ENCODE peak calls at places on chromosomes 2 and 18, in four cellular contexts. One of them, this sample, is unnamed.
A peak's percentile ranks its signal among the peaks of the same experiment; 100 is the strongest.

GRCh38 chr2:232900811-232901701 is 31.0 kb downstream of the SNORC start:
- DNase-seq in AG04450: no peak
- DNase-seq in GM12865: no peak
- DNase-seq in neural crest cell: no peak
- DNase-seq in this sample: no peak

GRCh38 chr18:35697869-35698268 is 116.3 kb downstream of the GALNT1 start:
- DNase-seq in AG04450: no peak
- DNase-seq in GM12865: no peak
- DNase-seq in neural crest cell: no peak
- DNase-seq in this sample: no peak

GRCh38 chr2:37005118-37005868 is 39.0 kb upstream of the STRN start:
- DNase-seq in neural crest cell: no peak
- DNase-seq in GM12865: peak; percentile 62
- DNase-seq in AG04450: no peak
- DNase-seq in this sample: no peak

GRCh38 chr2:133026536-133027177 is 356.7 kb upstream of the LYPD1 start:
- DNase-seq in neural crest cell: no peak
- DNase-seq in GM12865: no peak
- DNase-seq in AG04450: no peak
- DNase-seq in this sample: no peak

GRCh38 chr2:62527478-62528210 is 21.6 kb upstream of the TMEM17 start:
- DNase-seq in GM12865: no peak
- DNase-seq in neural crest cell: no peak
- DNase-seq in AG04450: no peak
- DNase-seq in this sample: no peak

GRCh38 chr18:21327101-21327500 is 85.1 kb downstream of the GREB1L start:
- DNase-seq in neural crest cell: no peak
- DNase-seq in GM12865: no peak
- DNase-seq in AG04450: no peak
- DNase-seq in this sample: no peak

GRCh38 chr2:101149241-101150192 is 1.7 kb downstream of the TBC1D8 start:
- DNase-seq in neural crest cell: no peak
- DNase-seq in GM12865: no peak
- DNase-seq in AG04450: no peak
- DNase-seq in this sample: no peak

GRCh38 chr2:28350791-28351285 is 41.8 kb upstream of the FOSL2 start:
- DNase-seq in AG04450: no peak
- DNase-seq in GM12865: no peak
- DNase-seq in neural crest cell: no peak
- DNase-seq in this sample: no peak

GRCh38 chr2:12119841-12120240 is 373.4 kb downstream of the LPIN1 start:
- DNase-seq in GM12865: no peak
- DNase-seq in AG04450: no peak
- DNase-seq in neural crest cell: no peak
- DNase-seq in this sample: no peak

GRCh38 chr2:850429-850828 is 100.2 kb upstream of the SNTG2 start:
- DNase-seq in GM12865: no peak
- DNase-seq in neural crest cell: no peak
- DNase-seq in AG04450: no peak
- DNase-seq in this sample: no peak

GRCh38 chr18:52670903-52671302 is 330.9 kb downstream of the DCC start:
- DNase-seq in neural crest cell: no peak
- DNase-seq in GM12865: peak; percentile 38
- DNase-seq in AG04450: no peak
- DNase-seq in this sample: no peak
- TF ChIP-seq CTCF in neural crest cell: peak; percentile 56
- TF ChIP-seq CTCF in GM12865: no peak
- TF ChIP-seq CTCF in AG04450: peak; percentile 47
- TF ChIP-seq CTCF in this sample: peak; percentile 41

DNA sequence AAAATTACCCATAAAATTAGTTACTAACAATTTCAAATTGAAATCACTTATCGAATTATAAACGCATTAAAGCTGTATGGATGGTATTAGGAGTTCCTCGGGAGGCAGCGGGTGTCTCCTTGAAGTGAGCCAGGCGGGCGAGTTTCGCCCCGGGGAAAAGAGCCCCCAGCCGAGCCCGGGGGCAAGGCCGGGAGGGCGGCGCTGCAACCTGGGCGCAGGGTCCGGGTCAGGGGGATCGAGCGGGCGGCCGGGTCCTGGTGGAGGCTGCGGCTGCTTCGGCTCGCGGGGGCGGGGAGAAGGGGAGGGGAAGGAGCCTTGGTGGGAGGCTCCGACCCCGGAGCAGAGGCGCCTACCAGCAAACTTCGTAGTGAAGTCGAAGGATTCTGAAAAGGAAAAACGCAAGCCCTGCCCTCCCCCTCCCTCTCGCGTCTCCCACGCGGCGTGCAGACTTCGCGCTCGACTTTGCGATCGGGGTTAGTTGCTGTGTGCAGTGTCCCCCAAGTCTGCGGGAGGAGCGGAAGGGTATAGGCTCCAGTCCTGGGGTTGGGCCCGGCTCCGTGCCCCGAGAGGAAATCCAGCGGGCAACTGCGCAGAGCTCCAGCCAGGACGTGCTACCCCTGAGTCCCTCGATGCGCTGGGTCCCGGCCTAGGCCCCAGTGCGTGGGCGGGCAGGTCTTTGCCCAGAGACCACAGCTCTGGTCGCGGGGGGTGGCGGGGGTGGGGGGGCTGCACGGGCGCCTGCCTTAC is 140.9 kb downstream of the MEIS1 start:
- DNase-seq in AG04450: no peak
- DNase-seq in GM12865: no peak
- DNase-seq in neural crest cell: peak; percentile 45
- DNase-seq in this sample: peak; percentile 40
- TF ChIP-seq CTCF in AG04450: no peak
- TF ChIP-seq CTCF in GM12865: no peak
- TF ChIP-seq CTCF in neural crest cell: peak; percentile 5
- TF ChIP-seq CTCF in this sample: no peak

DNA sequence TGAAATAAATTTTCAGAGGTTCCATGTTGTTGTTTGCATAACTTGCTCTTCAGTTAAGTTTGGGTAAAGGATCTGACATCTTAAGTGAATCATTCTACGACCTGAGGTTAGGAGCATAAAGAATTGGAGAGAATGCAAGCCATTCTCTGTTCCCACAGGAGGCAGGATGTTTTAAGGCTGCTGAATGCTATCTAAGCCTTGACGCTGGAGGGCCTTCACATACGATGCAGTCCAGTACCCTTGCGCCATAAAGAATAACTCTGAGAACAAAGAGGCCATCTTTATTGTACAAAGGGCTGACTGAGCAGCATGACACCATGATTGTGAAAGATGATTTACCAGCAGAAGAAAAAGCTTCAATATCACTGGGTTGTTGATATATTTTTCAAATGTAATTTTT is 198.4 kb downstream of the NYAP2 start:
- DNase-seq in GM12865: no peak
- DNase-seq in AG04450: no peak
- DNase-seq in neural crest cell: peak; percentile 8
- DNase-seq in this sample: no peak
- TF ChIP-seq CTCF in GM12865: no peak
- TF ChIP-seq CTCF in AG04450: no peak
- TF ChIP-seq CTCF in neural crest cell: no peak
- TF ChIP-seq CTCF in this sample: no peak

GRCh38 chr18:306608-307255 is 38.9 kb upstream of the THOC1 start:
- DNase-seq in AG04450: no peak
- DNase-seq in neural crest cell: no peak
- DNase-seq in GM12865: no peak
- DNase-seq in this sample: no peak

GRCh38 chr18:303578-303977 is 35.7 kb upstream of the THOC1 start:
- DNase-seq in AG04450: no peak
- DNase-seq in neural crest cell: no peak
- DNase-seq in GM12865: no peak
- DNase-seq in this sample: no peak

GRCh38 chr18:302097-302496 is 34.2 kb upstream of the THOC1 start:
- DNase-seq in neural crest cell: no peak
- DNase-seq in AG04450: no peak
- DNase-seq in GM12865: no peak
- DNase-seq in this sample: no peak

GRCh38 chr18:303011-303410 is 35.2 kb upstream of the THOC1 start:
- DNase-seq in neural crest cell: no peak
- DNase-seq in AG04450: no peak
- DNase-seq in GM12865: no peak
- DNase-seq in this sample: no peak

DNA sequence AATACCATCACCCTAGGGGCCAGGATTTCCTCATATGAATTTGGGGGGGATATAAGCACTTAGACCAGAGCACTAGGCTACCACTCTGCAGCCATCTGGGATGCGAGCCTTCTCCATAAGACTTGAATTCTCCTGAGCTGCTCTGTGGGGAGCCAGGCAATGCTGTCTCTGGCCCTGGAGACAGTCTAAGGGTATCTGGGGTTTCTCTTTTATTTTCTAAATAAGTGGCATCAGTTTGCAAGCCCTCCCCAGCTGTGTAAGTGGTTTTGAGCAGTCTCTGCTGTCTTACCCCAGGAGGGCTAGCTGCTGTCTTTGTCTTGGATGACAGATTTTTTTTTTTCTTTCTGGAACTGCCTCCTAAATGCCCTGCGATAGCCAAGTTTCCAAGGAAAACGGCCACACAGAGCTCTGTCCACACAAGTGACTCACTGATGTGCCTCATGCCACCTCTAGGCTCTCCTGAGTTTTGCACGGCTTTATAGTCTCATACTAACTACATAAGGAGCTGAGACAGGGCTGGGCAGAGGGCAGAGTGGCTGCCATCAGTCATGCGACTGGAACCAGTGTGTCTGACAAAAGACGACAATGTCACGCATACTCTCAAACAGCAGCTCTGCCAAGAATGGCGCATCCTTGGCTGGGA is 37.2 kb upstream of the THOC1 start:
- DNase-seq in AG04450: no peak
- DNase-seq in neural crest cell: no peak
- DNase-seq in GM12865: no peak
- DNase-seq in this sample: no peak
- TF ChIP-seq CTCF in AG04450: no peak
- TF ChIP-seq CTCF in neural crest cell: no peak
- TF ChIP-seq CTCF in GM12865: no peak
- TF ChIP-seq CTCF in this sample: no peak

DNA sequence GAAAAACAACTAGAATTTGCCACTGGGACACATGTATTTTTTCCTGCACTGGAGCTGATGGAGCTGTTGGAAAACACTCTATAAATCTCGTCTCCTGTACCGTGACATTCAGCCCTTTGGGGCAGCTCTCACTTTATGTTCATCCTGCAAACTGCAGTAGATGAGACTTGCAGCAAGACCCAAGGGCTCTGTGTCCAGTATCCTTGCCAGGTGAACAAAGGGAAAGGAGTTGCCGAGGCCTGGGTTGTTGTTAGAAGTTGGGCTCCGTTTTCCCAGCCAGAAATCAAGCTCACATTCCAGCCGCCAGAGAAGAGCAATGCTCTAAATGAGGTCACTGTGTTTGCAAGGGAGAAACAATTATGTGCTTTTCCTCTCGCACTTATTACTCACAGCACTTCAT is 285.1 kb downstream of the SLC4A3 start:
- DNase-seq in AG04450: peak; percentile 23
- DNase-seq in neural crest cell: no peak
- DNase-seq in GM12865: no peak
- DNase-seq in this sample: no peak
- TF ChIP-seq CTCF in AG04450: peak; percentile 63
- TF ChIP-seq CTCF in neural crest cell: peak; percentile 30
- TF ChIP-seq CTCF in GM12865: no peak
- TF ChIP-seq CTCF in this sample: no peak

GRCh38 chr18:56238576-56238975 is 399.8 kb downstream of the TXNL1 start:
- DNase-seq in neural crest cell: no peak
- DNase-seq in AG04450: no peak
- DNase-seq in GM12865: no peak
- DNase-seq in this sample: no peak
- TF ChIP-seq CTCF in neural crest cell: peak; percentile 46
- TF ChIP-seq CTCF in AG04450: peak; percentile 25
- TF ChIP-seq CTCF in GM12865: peak; percentile 13
- TF ChIP-seq CTCF in this sample: peak; percentile 37

GRCh38 chr2:237574894-237575868 is 8.8 kb downstream of the PRLH start:
- DNase-seq in AG04450: no peak
- DNase-seq in neural crest cell: no peak
- DNase-seq in GM12865: no peak
- DNase-seq in this sample: no peak
- TF ChIP-seq CTCF in AG04450: no peak
- TF ChIP-seq CTCF in neural crest cell: no peak
- TF ChIP-seq CTCF in GM12865: no peak
- TF ChIP-seq CTCF in this sample: no peak

This sample was measured in glutamatergic neuron.